ENCODE peak calls at places on chromosome 7, in ten cellular contexts. L is NCI-H1105, T is iPS DF 6.9, I is GM10248, Z is omental fat pad, S is PC-3, E is pons, G is brain microvascular endothelial cell, R is nephron progenitor cell, P is tibial artery. D is an unnamed sample.

GRCh38 chr7:140541513-140542192 is 62.3 kb upstream of the MKRN1 start:
- DNase-seq in L (peak; percentile 86), T (peak; percentile 82), I (no peak), Z (no peak), S (peak; percentile 87), E (no peak), G (peak; percentile 94), R (peak; percentile 76), P (peak; percentile 59), D (no peak)

GRCh38 chr7:150738092-150739044 is 1.1 kb downstream of the GIMAP5 start:
- DNase-seq in L (no peak), T (no peak), I (no peak), Z (no peak), S (peak; percentile 80), E (no peak), G (no peak), R (no peak), P (no peak), D (no peak)

GRCh38 chr7:48426966-48427555 is 255.8 kb downstream of the ABCA13 start:
- DNase-seq in L (peak; percentile 24), T (no peak), I (no peak), Z (no peak), S (peak; percentile 98), E (no peak), G (peak; percentile 56), R (no peak), P (no peak), D (no peak)

GRCh38 chr7:129376778-129377700 is 57.2 kb upstream of the STRIP2 start:
- DNase-seq in L (no peak), T (no peak), I (peak; percentile 26), Z (no peak), S (peak; percentile 28), E (no peak), G (no peak), R (no peak), P (no peak), D (no peak)

GRCh38 chr7:128104109-128104742 is 73.0 kb upstream of the LRRC4 start:
- DNase-seq in L (no peak), T (no peak), I (peak; percentile 56), Z (no peak), S (no peak), E (no peak), G (peak; percentile 34), R (peak; percentile 48), P (no peak), D (no peak)

GRCh38 chr7:55271069-55271468 is 94.1 kb upstream of the LANCL2 start:
- DNase-seq in L (no peak), T (no peak), I (peak; percentile 23), Z (no peak), S (peak; percentile 55), E (no peak), G (no peak), R (no peak), P (no peak), D (no peak)

GRCh38 chr7:46682841-46683624 is 762.0 kb upstream of the IGFBP3 start:
- DNase-seq in L (no peak), T (no peak), I (no peak), Z (no peak), S (no peak), E (no peak), G (peak; percentile 72), R (no peak), P (no peak), D (no peak)

GRCh38 chr7:71312755-71313490 is 181.0 kb downstream of the GALNT17 start:
- DNase-seq in L (no peak), T (no peak), I (no peak), Z (no peak), S (no peak), E (no peak), G (no peak), R (no peak), P (no peak), D (no peak)

GRCh38 chr7:192035-192649 is at the start of gene FAM20C:
- DNase-seq in L (peak; percentile 42), T (no peak), I (no peak), Z (peak; percentile 35), S (peak; percentile 75), E (peak; percentile 85), G (peak; percentile 61), R (peak; percentile 68), P (peak; percentile 95), D (peak; percentile 91)

GRCh38 chr7:953547-954327 is 743 bp downstream of the ADAP1 start:
- DNase-seq in L (no peak), T (no peak), I (no peak), Z (no peak), S (peak; percentile 69), E (peak; percentile 74), G (no peak), R (peak; percentile 58), P (peak; percentile 77), D (peak; percentile 82)

GRCh38 chr7:375491-375821 is 85.5 kb downstream of the FOXL3 start:
- DNase-seq in L (no peak), T (no peak), I (no peak), Z (no peak), S (no peak), E (no peak), G (no peak), R (no peak), P (peak; percentile 62), D (no peak)

GRCh38 chr7:2641406-2642393 is 9.9 kb downstream of the TTYH3 start:
- DNase-seq in L (no peak), T (no peak), I (peak; percentile 77), Z (peak; percentile 52), S (no peak), E (peak; percentile 91), G (peak; percentile 89), R (peak; percentile 67), P (peak; percentile 97), D (peak; percentile 80)

D was measured in putamen.